ENCODE peak calls at places on chromosomes 12 and 14, in six cellular contexts. V is stimulated activated CD4-positive, alpha-beta T cell treated with anti-CD3 and anti-CD28 coated beads, Interleukin-1b, Interleukin-23, amount 100 ng/mL, for 1 hour; B is adipocyte; R is GM19239; M is germinal center; N is activated CD8-positive, alpha-beta memory T cell treated with anti-CD3 and anti-CD28 coated beads for 1 hour. U is an unnamed sample.

GRCh38 chr14:61260939-61261776 is 20.0 kb downstream of the TMEM30B start:
- DNase-seq in V (no peak), B (peak; percentile 70), R (no peak), M (no peak), N (no peak), U (no peak)

GRCh38 chr14:66009104-66009503 is 477.1 kb upstream of the CCDC196 start:
- DNase-seq in V (no peak), B (peak; percentile 89), R (no peak), M (no peak), N (no peak), U (no peak)

GRCh38 chr12:76455582-76456345 is 103.8 kb downstream of the OSBPL8 start:
- DNase-seq in V (no peak), B (peak; percentile 88), R (peak; percentile 5), M (peak; percentile 24), N (no peak), U (peak; percentile 34)

GRCh38 chr12:66739266-66739665 is 60.4 kb upstream of the GRIP1 start:
- DNase-seq in V (no peak), B (no peak), R (no peak), M (no peak), N (no peak), U (no peak)

GRCh38 chr12:92987362-92987761 is 58.3 kb upstream of the EEA1 start:
- DNase-seq in V (no peak), B (peak; percentile 95), R (no peak), M (peak; percentile 44), N (no peak), U (peak; percentile 60)

GRCh38 chr12:122356192-122356635 is 66.3 kb downstream of the CLIP1 start:
- DNase-seq in V (peak; percentile 27), B (peak; percentile 83), R (peak; percentile 40), M (peak; percentile 38), N (peak; percentile 26), U (peak; percentile 37)

GRCh38 chr14:54483848-54484247 is 4.9 kb downstream of the GMFB start:
- DNase-seq in V (no peak), B (no peak), R (no peak), M (no peak), N (no peak), U (no peak)

GRCh38 chr14:75306917-75307699 is 28.5 kb downstream of the FOS start:
- DNase-seq in V (no peak), B (no peak), R (no peak), M (peak; percentile 51), N (no peak), U (no peak)

GRCh38 chr12:47990351-47991105 is 13.7 kb downstream of the COL2A1 start:
- DNase-seq in V (no peak), B (no peak), R (peak; percentile 71), M (peak; percentile 70), N (no peak), U (peak; percentile 72)

GRCh38 chr12:124852329-124852831 is 11.3 kb downstream of the SCARB1 start:
- DNase-seq in V (no peak), B (peak; percentile 22), R (no peak), M (no peak), N (no peak), U (no peak)

GRCh38 chr14:57889245-57889644 is 23.4 kb upstream of the SLC35F4 start:
- DNase-seq in V (no peak), B (no peak), R (no peak), M (no peak), N (no peak), U (no peak)

GRCh38 chr12:58593557-58594304 is 326.6 kb downstream of the LRIG3 start:
- DNase-seq in V (no peak), B (no peak), R (no peak), M (no peak), N (no peak), U (no peak)

GRCh38 chr14:105005329-105005928 is 15.5 kb downstream of the CDCA4 start:
- DNase-seq in V (no peak), B (no peak), R (no peak), M (no peak), N (no peak), U (no peak)

GRCh38 chr12:131220007-131220685 is 266.4 kb downstream of the ADGRD1 start:
- DNase-seq in V (no peak), B (no peak), R (no peak), M (no peak), N (no peak), U (no peak)

GRCh38 chr12:75979181-75979580 is 52.4 kb downstream of the PHLDA1 start:
- DNase-seq in V (no peak), B (peak; percentile 22), R (no peak), M (no peak), N (no peak), U (no peak)

GRCh38 chr14:74538411-74539391 is 45.1 kb downstream of the ISCA2 start:
- DNase-seq in V (no peak), B (no peak), R (no peak), M (no peak), N (no peak), U (no peak)

GRCh38 chr14:23327947-23328744 is 6.9 kb downstream of the PABPN1 start:
- DNase-seq in V (peak; percentile 21), B (peak; percentile 92), R (peak; percentile 69), M (peak; percentile 77), N (peak; percentile 35), U (no peak)

GRCh38 chr14:105247026-105247425 is 1.3 kb upstream of the BTBD6 start:
- DNase-seq in V (no peak), B (no peak), R (no peak), M (no peak), N (no peak), U (no peak)

GRCh38 chr14:62694075-62694474 is 351.2 kb downstream of the KCNH5 start:
- DNase-seq in V (no peak), B (peak; percentile 54), R (no peak), M (no peak), N (no peak), U (no peak)

GRCh38 chr12:94553130-94553519 is 93.5 kb upstream of the CEP83 start:
- DNase-seq in V (no peak), B (peak; percentile 63), R (no peak), M (no peak), N (no peak), U (no peak)

GRCh38 chr14:64293976-64294671 is at the start of gene ESR2:
- DNase-seq in V (no peak), B (peak; percentile 39), R (peak; percentile 18), M (peak; percentile 59), N (peak; percentile 5), U (peak; percentile 57)

GRCh38 chr14:77980475-77981321 is 180.8 kb downstream of the ADCK1 start:
- DNase-seq in V (no peak), B (no peak), R (no peak), M (no peak), N (no peak), U (peak; percentile 8)

U was measured in GM06990.